ENCODE peak calls at places on chromosome 21, in seven cellular contexts. One of them, this sample, is unnamed.

GRCh38 chr21:45039309-45040113 is 34.9 kb upstream of the ADARB1 start:
- DNase-seq in endothelial cell: no peak
- DNase-seq in CD8-positive, alpha-beta T cell: no peak
- DNase-seq in Caco-2: no peak
- DNase-seq in neural progenitor cell: no peak
- DNase-seq in Calu3: no peak
- DNase-seq in tibial nerve: no peak
- DNase-seq in this sample: no peak

GRCh38 chr21:16851054-16851453 is 661.8 kb upstream of the CXADR start:
- DNase-seq in endothelial cell: no peak
- DNase-seq in CD8-positive, alpha-beta T cell: no peak
- DNase-seq in Caco-2: peak
- DNase-seq in neural progenitor cell: no peak
- DNase-seq in Calu3: no peak
- DNase-seq in tibial nerve: no peak
- DNase-seq in this sample: no peak

GRCh38 chr21:13937236-13937635 is 273.5 kb downstream of the LIPI start:
- DNase-seq in endothelial cell: no peak
- DNase-seq in CD8-positive, alpha-beta T cell: no peak
- DNase-seq in Caco-2: no peak
- DNase-seq in neural progenitor cell: no peak
- DNase-seq in Calu3: no peak
- DNase-seq in tibial nerve: no peak
- DNase-seq in this sample: no peak

GRCh38 chr21:32248616-32249550 is 30.0 kb downstream of the MIS18A start:
- DNase-seq in endothelial cell: no peak
- DNase-seq in CD8-positive, alpha-beta T cell: no peak
- DNase-seq in Caco-2: no peak
- DNase-seq in neural progenitor cell: peak
- DNase-seq in Calu3: no peak
- DNase-seq in tibial nerve: no peak
- DNase-seq in this sample: no peak

GRCh38 chr21:22145555-22145954 is 1147.3 kb downstream of the NCAM2 start:
- DNase-seq in endothelial cell: no peak
- DNase-seq in CD8-positive, alpha-beta T cell: no peak
- DNase-seq in Caco-2: no peak
- DNase-seq in neural progenitor cell: no peak
- DNase-seq in Calu3: no peak
- DNase-seq in tibial nerve: no peak
- DNase-seq in this sample: no peak

GRCh38 chr21:27213328-27213727 is 246.4 kb upstream of the ADAMTS5 start:
- DNase-seq in endothelial cell: no peak
- DNase-seq in CD8-positive, alpha-beta T cell: no peak
- DNase-seq in Caco-2: no peak
- DNase-seq in neural progenitor cell: peak
- DNase-seq in Calu3: no peak
- DNase-seq in tibial nerve: no peak
- DNase-seq in this sample: no peak

GRCh38 chr21:44370027-44370735 is 16.8 kb downstream of the TRPM2 start:
- DNase-seq in endothelial cell: no peak
- DNase-seq in CD8-positive, alpha-beta T cell: no peak
- DNase-seq in Caco-2: peak
- DNase-seq in neural progenitor cell: peak
- DNase-seq in Calu3: peak
- DNase-seq in tibial nerve: no peak
- DNase-seq in this sample: no peak

GRCh38 chr21:17554619-17555472 is 42.0 kb downstream of the CXADR start:
- DNase-seq in endothelial cell: peak
- DNase-seq in CD8-positive, alpha-beta T cell: no peak
- DNase-seq in Caco-2: peak
- DNase-seq in neural progenitor cell: peak
- DNase-seq in Calu3: no peak
- DNase-seq in tibial nerve: no peak
- DNase-seq in this sample: no peak

GRCh38 chr21:43632373-43632905 is 26.8 kb downstream of the HSF2BP start:
- DNase-seq in endothelial cell: no peak
- DNase-seq in CD8-positive, alpha-beta T cell: no peak
- DNase-seq in Caco-2: no peak
- DNase-seq in neural progenitor cell: no peak
- DNase-seq in Calu3: no peak
- DNase-seq in tibial nerve: no peak
- DNase-seq in this sample: no peak

GRCh38 chr21:27649746-27650145 is 682.9 kb upstream of the ADAMTS5 start:
- DNase-seq in endothelial cell: no peak
- DNase-seq in CD8-positive, alpha-beta T cell: no peak
- DNase-seq in Caco-2: no peak
- DNase-seq in neural progenitor cell: no peak
- DNase-seq in Calu3: no peak
- DNase-seq in tibial nerve: no peak
- DNase-seq in this sample: no peak

GRCh38 chr21:16419188-16419874 is 689.5 kb downstream of the USP25 start:
- DNase-seq in endothelial cell: no peak
- DNase-seq in CD8-positive, alpha-beta T cell: no peak
- DNase-seq in Caco-2: no peak
- DNase-seq in neural progenitor cell: peak
- DNase-seq in Calu3: no peak
- DNase-seq in tibial nerve: peak
- DNase-seq in this sample: no peak

GRCh38 chr21:44758781-44759627 is 42.6 kb downstream of the UBE2G2 start:
- DNase-seq in endothelial cell: no peak
- DNase-seq in CD8-positive, alpha-beta T cell: no peak
- DNase-seq in Caco-2: no peak
- DNase-seq in neural progenitor cell: no peak
- DNase-seq in Calu3: no peak
- DNase-seq in tibial nerve: no peak
- DNase-seq in this sample: no peak

GRCh38 chr21:38048241-38048640 is 132.0 kb upstream of the KCNJ6 start:
- DNase-seq in endothelial cell: no peak
- DNase-seq in CD8-positive, alpha-beta T cell: no peak
- DNase-seq in Caco-2: no peak
- DNase-seq in neural progenitor cell: no peak
- DNase-seq in Calu3: no peak
- DNase-seq in tibial nerve: no peak
- DNase-seq in this sample: no peak

GRCh38 chr21:17576080-17576835 is 36.4 kb downstream of the BTG3 start:
- DNase-seq in endothelial cell: no peak
- DNase-seq in CD8-positive, alpha-beta T cell: no peak
- DNase-seq in Caco-2: no peak
- DNase-seq in neural progenitor cell: no peak
- DNase-seq in Calu3: no peak
- DNase-seq in tibial nerve: no peak
- DNase-seq in this sample: no peak

GRCh38 chr21:31201144-31201543 is 142.9 kb downstream of the TIAM1 start:
- DNase-seq in endothelial cell: no peak
- DNase-seq in CD8-positive, alpha-beta T cell: no peak
- DNase-seq in Caco-2: no peak
- DNase-seq in neural progenitor cell: no peak
- DNase-seq in Calu3: no peak
- DNase-seq in tibial nerve: no peak
- DNase-seq in this sample: no peak

GRCh38 chr21:43703068-43703880 is 15.7 kb upstream of the PDXK start:
- DNase-seq in endothelial cell: no peak
- DNase-seq in CD8-positive, alpha-beta T cell: no peak
- DNase-seq in Caco-2: no peak
- DNase-seq in neural progenitor cell: peak
- DNase-seq in Calu3: no peak
- DNase-seq in tibial nerve: no peak
- DNase-seq in this sample: peak

GRCh38 chr21:34158866-34159616 is 85.7 kb downstream of the MRPS6 start:
- DNase-seq in endothelial cell: no peak
- DNase-seq in CD8-positive, alpha-beta T cell: no peak
- DNase-seq in Caco-2: no peak
- DNase-seq in neural progenitor cell: no peak
- DNase-seq in Calu3: no peak
- DNase-seq in tibial nerve: no peak
- DNase-seq in this sample: no peak

GRCh38 chr21:14957836-14958235 is 107.0 kb downstream of the NRIP1 start:
- DNase-seq in endothelial cell: no peak
- DNase-seq in CD8-positive, alpha-beta T cell: no peak
- DNase-seq in Caco-2: no peak
- DNase-seq in neural progenitor cell: no peak
- DNase-seq in Calu3: no peak
- DNase-seq in tibial nerve: no peak
- DNase-seq in this sample: no peak

GRCh38 chr21:44737706-44738354 is 26.5 kb upstream of the TSPEAR start:
- DNase-seq in endothelial cell: no peak
- DNase-seq in CD8-positive, alpha-beta T cell: no peak
- DNase-seq in Caco-2: no peak
- DNase-seq in neural progenitor cell: peak
- DNase-seq in Calu3: no peak
- DNase-seq in tibial nerve: no peak
- DNase-seq in this sample: no peak

GRCh38 chr21:31612889-31613785 is 46.4 kb upstream of the SOD1 start:
- DNase-seq in endothelial cell: no peak
- DNase-seq in CD8-positive, alpha-beta T cell: no peak
- DNase-seq in Caco-2: no peak
- DNase-seq in neural progenitor cell: peak
- DNase-seq in Calu3: no peak
- DNase-seq in tibial nerve: no peak
- DNase-seq in this sample: no peak

GRCh38 chr21:33308586-33309490 is 15.9 kb upstream of the IFNAR1 start:
- DNase-seq in endothelial cell: no peak
- DNase-seq in CD8-positive, alpha-beta T cell: no peak
- DNase-seq in Caco-2: no peak
- DNase-seq in neural progenitor cell: no peak
- DNase-seq in Calu3: no peak
- DNase-seq in tibial nerve: no peak
- DNase-seq in this sample: peak

GRCh38 chr21:44653656-44654575 is 543 bp downstream of the KRTAP12-4 start:
- DNase-seq in endothelial cell: no peak
- DNase-seq in CD8-positive, alpha-beta T cell: peak
- DNase-seq in Caco-2: no peak
- DNase-seq in neural progenitor cell: no peak
- DNase-seq in Calu3: no peak
- DNase-seq in tibial nerve: no peak
- DNase-seq in this sample: peak

GRCh38 chr21:32209580-32209979 is 69.3 kb downstream of the MIS18A start:
- DNase-seq in endothelial cell: no peak
- DNase-seq in CD8-positive, alpha-beta T cell: no peak
- DNase-seq in Caco-2: no peak
- DNase-seq in neural progenitor cell: no peak
- DNase-seq in Calu3: no peak
- DNase-seq in tibial nerve: no peak
- DNase-seq in this sample: no peak

GRCh38 chr21:27423073-27423472 is 456.2 kb upstream of the ADAMTS5 start:
- DNase-seq in endothelial cell: no peak
- DNase-seq in CD8-positive, alpha-beta T cell: no peak
- DNase-seq in Caco-2: no peak
- DNase-seq in neural progenitor cell: no peak
- DNase-seq in Calu3: no peak
- DNase-seq in tibial nerve: peak
- DNase-seq in this sample: no peak

GRCh38 chr21:33355355-33355754 is 30.6 kb downstream of the IFNAR1 start:
- DNase-seq in endothelial cell: no peak
- DNase-seq in CD8-positive, alpha-beta T cell: no peak
- DNase-seq in Caco-2: no peak
- DNase-seq in neural progenitor cell: no peak
- DNase-seq in Calu3: no peak
- DNase-seq in tibial nerve: no peak
- DNase-seq in this sample: no peak

GRCh38 chr21:35352787-35353186 is 303.7 kb upstream of the RUNX1 start:
- DNase-seq in endothelial cell: no peak
- DNase-seq in CD8-positive, alpha-beta T cell: no peak
- DNase-seq in Caco-2: no peak
- DNase-seq in neural progenitor cell: no peak
- DNase-seq in Calu3: no peak
- DNase-seq in tibial nerve: no peak
- DNase-seq in this sample: no peak

GRCh38 chr21:35351434-35351833 is 302.3 kb upstream of the RUNX1 start:
- DNase-seq in endothelial cell: no peak
- DNase-seq in CD8-positive, alpha-beta T cell: no peak
- DNase-seq in Caco-2: no peak
- DNase-seq in neural progenitor cell: peak
- DNase-seq in Calu3: no peak
- DNase-seq in tibial nerve: no peak
- DNase-seq in this sample: no peak

GRCh38 chr21:35349378-35350080 is 300.4 kb upstream of the RUNX1 start:
- DNase-seq in endothelial cell: no peak
- DNase-seq in CD8-positive, alpha-beta T cell: no peak
- DNase-seq in Caco-2: no peak
- DNase-seq in neural progenitor cell: no peak
- DNase-seq in Calu3: no peak
- DNase-seq in tibial nerve: no peak
- DNase-seq in this sample: no peak

GRCh38 chr21:35352066-35352770 is 303.1 kb upstream of the RUNX1 start:
- DNase-seq in endothelial cell: no peak
- DNase-seq in CD8-positive, alpha-beta T cell: no peak
- DNase-seq in Caco-2: no peak
- DNase-seq in neural progenitor cell: no peak
- DNase-seq in Calu3: no peak
- DNase-seq in tibial nerve: no peak
- DNase-seq in this sample: no peak

DNA sequence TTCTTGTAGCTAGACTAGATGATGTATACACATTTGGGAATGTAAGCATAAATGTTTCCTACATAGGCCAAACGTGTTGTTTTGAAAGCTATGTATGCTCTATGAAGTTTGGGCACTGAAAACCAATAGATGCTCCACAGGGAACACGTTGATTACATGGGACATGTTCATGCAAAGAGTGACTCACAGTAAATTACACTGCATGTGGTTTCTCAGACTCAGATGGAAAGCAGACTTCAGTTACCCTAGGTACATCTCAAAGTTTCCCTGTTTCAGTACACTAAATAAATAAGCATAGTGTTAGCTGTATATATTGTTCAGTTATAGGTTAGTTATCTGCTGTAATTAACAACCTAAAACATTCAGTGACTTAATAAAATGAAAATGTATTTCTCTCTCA is 301.9 kb upstream of the RUNX1 start:
- DNase-seq in endothelial cell: no peak
- DNase-seq in CD8-positive, alpha-beta T cell: no peak
- DNase-seq in Caco-2: no peak
- DNase-seq in neural progenitor cell: no peak
- DNase-seq in Calu3: no peak
- DNase-seq in tibial nerve: no peak
- DNase-seq in this sample: no peak
- TF ChIP-seq CTCF in endothelial cell: no peak
- TF ChIP-seq CTCF in CD8-positive, alpha-beta T cell: no peak
- TF ChIP-seq CTCF in Caco-2: no peak
- TF ChIP-seq CTCF in neural progenitor cell: no peak
- TF ChIP-seq CTCF in Calu3: no peak
- TF ChIP-seq CTCF in tibial nerve: no peak
- TF ChIP-seq CTCF in this sample: no peak

GRCh38 chr21:46210378-46211136 is 18.0 kb downstream of the LSS start:
- DNase-seq in endothelial cell: no peak
- DNase-seq in CD8-positive, alpha-beta T cell: no peak
- DNase-seq in Caco-2: no peak
- DNase-seq in neural progenitor cell: peak
- DNase-seq in Calu3: no peak
- DNase-seq in tibial nerve: no peak
- DNase-seq in this sample: no peak
- TF ChIP-seq CTCF in endothelial cell: no peak
- TF ChIP-seq CTCF in CD8-positive, alpha-beta T cell: no peak
- TF ChIP-seq CTCF in Caco-2: no peak
- TF ChIP-seq CTCF in neural progenitor cell: peak
- TF ChIP-seq CTCF in Calu3: no peak
- TF ChIP-seq CTCF in tibial nerve: no peak
- TF ChIP-seq CTCF in this sample: no peak

GRCh38 chr21:29487154-29487553 is 188.4 kb downstream of the BACH1 start:
- DNase-seq in endothelial cell: no peak
- DNase-seq in CD8-positive, alpha-beta T cell: no peak
- DNase-seq in Caco-2: no peak
- DNase-seq in neural progenitor cell: no peak
- DNase-seq in Calu3: no peak
- DNase-seq in tibial nerve: no peak
- DNase-seq in this sample: no peak
- TF ChIP-seq CTCF in endothelial cell: no peak
- TF ChIP-seq CTCF in CD8-positive, alpha-beta T cell: no peak
- TF ChIP-seq CTCF in Caco-2: no peak
- TF ChIP-seq CTCF in neural progenitor cell: no peak
- TF ChIP-seq CTCF in Calu3: no peak
- TF ChIP-seq CTCF in tibial nerve: no peak
- TF ChIP-seq CTCF in this sample: no peak

GRCh38 chr21:39061766-39062165 is 121.5 kb downstream of the PSMG1 start:
- DNase-seq in endothelial cell: no peak
- DNase-seq in CD8-positive, alpha-beta T cell: no peak
- DNase-seq in Caco-2: no peak
- DNase-seq in neural progenitor cell: no peak
- DNase-seq in Calu3: no peak
- DNase-seq in tibial nerve: no peak
- DNase-seq in this sample: no peak
- TF ChIP-seq CTCF in endothelial cell: no peak
- TF ChIP-seq CTCF in CD8-positive, alpha-beta T cell: no peak
- TF ChIP-seq CTCF in Caco-2: no peak
- TF ChIP-seq CTCF in neural progenitor cell: no peak
- TF ChIP-seq CTCF in Calu3: no peak
- TF ChIP-seq CTCF in tibial nerve: no peak
- TF ChIP-seq CTCF in this sample: no peak

This sample was measured in CD4-positive, alpha-beta T cell.